ENCODE peak calls at places on chromosomes 5 and 9, in seven cellular contexts. A is mesenchymal stem cell; D is spleen; X is osteoblast; Z is effector memory CD4-positive, alpha-beta T cell; I is K562; Q is CD8-positive, alpha-beta memory T cell. M is an unnamed sample. For H3K4me1, the result is how much of the 10 kb centered on the place peaks cover.

GRCh38 chr5:170861295-170861854 is 443 bp upstream of the RANBP17 start:
- DNase-seq in A (peak), D (no peak), X (peak), Z (no peak), I (no peak), Q (no peak), M (no peak)

GRCh38 chr5:135569755-135570452 is 8.9 kb downstream of the CXCL14 start:
- DNase-seq in A (peak), D (peak), X (no peak), Z (no peak), I (peak), Q (no peak), M (no peak)

GRCh38 chr5:168097852-168098251 is 193.6 kb upstream of the WWC1 start:
- DNase-seq in A (no peak), D (no peak), X (no peak), Z (no peak), I (no peak), Q (no peak), M (no peak)

GRCh38 chr5:9445989-9446388 is 99.9 kb downstream of the SEMA5A start:
- DNase-seq in A (peak), D (no peak), X (peak), Z (no peak), I (no peak), Q (no peak), M (no peak)

GRCh38 chr9:125361837-125362531 is 100.4 kb downstream of the GAPVD1 start:
- DNase-seq in A (peak), D (no peak), X (peak), Z (no peak), I (no peak), Q (no peak), M (peak)

GRCh38 chr5:96522635-96523355 is 89.7 kb upstream of the PCSK1 start:
- DNase-seq in A (peak), D (no peak), X (no peak), Z (no peak), I (no peak), Q (no peak), M (no peak)

GRCh38 chr9:81798606-81799005 is 109.3 kb upstream of the TLE1 start:
- DNase-seq in A (peak), D (no peak), X (no peak), Z (no peak), I (no peak), Q (no peak), M (no peak)

GRCh38 chr5:113493446-113493845 is 5.2 kb upstream of the MCC start:
- DNase-seq in A (no peak), D (no peak), X (no peak), Z (no peak), I (no peak), Q (no peak), M (no peak)

GRCh38 chr9:17018001-17018491 is 116.8 kb upstream of the CNTLN start:
- DNase-seq in A (no peak), D (no peak), X (peak), Z (no peak), I (no peak), Q (no peak), M (no peak)

GRCh38 chr5:57816108-57816507 is 333.5 kb upstream of the ACTBL2 start:
- DNase-seq in A (peak), D (no peak), X (peak), Z (no peak), I (no peak), Q (no peak), M (no peak)

GRCh38 chr9:121262953-121263352 is 5.0 kb upstream of the GSN start:
- DNase-seq in A (peak), D (no peak), X (no peak), Z (no peak), I (no peak), Q (no peak), M (no peak)

GRCh38 chr5:151357792-151358191 is 10.4 kb upstream of the SLC36A2 start:
- DNase-seq in A (no peak), D (no peak), X (no peak), Z (no peak), I (no peak), Q (no peak), M (no peak)

GRCh38 chr5:80127037-80127642 is 92.0 kb downstream of the THBS4 start:
- DNase-seq in A (no peak), D (no peak), X (no peak), Z (no peak), I (no peak), Q (no peak), M (no peak)

GRCh38 chr9:126860757-126861466 is 473 bp downstream of the ZBTB34 start:
- DNase-seq in A (peak), D (peak), X (peak), Z (no peak), I (no peak), Q (no peak), M (peak)

GRCh38 chr5:43602456-43602817 is 543 bp upstream of the NNT start:
- DNase-seq in A (peak), D (no peak), X (peak), Z (peak), I (peak), Q (no peak), M (peak)

GRCh38 chr9:94692601-94693000 is 33.9 kb upstream of the AOPEP start:
- DNase-seq in A (no peak), D (no peak), X (no peak), Z (no peak), I (no peak), Q (no peak), M (no peak)

GRCh38 chr9:124137009-124137943 is 120.5 kb upstream of the NEK6 start:
- DNase-seq in A (no peak), D (no peak), X (peak), Z (no peak), I (peak), Q (no peak), M (no peak)

GRCh38 chr5:81773574-81773973 is 22.7 kb upstream of the SSBP2 start:
- DNase-seq in A (no peak), D (no peak), X (no peak), Z (no peak), I (no peak), Q (no peak), M (no peak)

GRCh38 chr5:93100433-93100832 is 480.6 kb downstream of the NR2F1-AS1 start:
- DNase-seq in A (peak), D (no peak), X (peak), Z (no peak), I (no peak), Q (no peak), M (no peak)

GRCh38 chr9:26746357-26747072 is 146.1 kb downstream of the CAAP1 start:
- DNase-seq in A (peak), D (no peak), X (no peak), Z (no peak), I (no peak), Q (no peak), M (no peak)

GRCh38 chr5:74149395-74149794 is 491.1 kb downstream of the ENC1 start:
- DNase-seq in A (no peak), D (no peak), X (no peak), Z (no peak), I (no peak), Q (no peak), M (no peak)

GRCh38 chr5:74095871-74096270 is 469.9 kb downstream of the ARHGEF28 start:
- DNase-seq in A (peak), D (no peak), X (no peak), Z (no peak), I (no peak), Q (no peak), M (no peak)

GRCh38 chr9:2017459-2018161 is 2.5 kb downstream of the SMARCA2 start:
- DNase-seq in A (peak), D (peak), X (peak), Z (peak), I (peak), Q (peak), M (peak)

GRCh38 chr9:89466451-89467277 is 31.2 kb downstream of the SEMA4D start:
- DNase-seq in A (no peak), D (no peak), X (peak), Z (no peak), I (no peak), Q (no peak), M (no peak)

GRCh38 chr9:89469003-89469402 is 28.9 kb downstream of the SEMA4D start:
- DNase-seq in A (no peak), D (no peak), X (no peak), Z (no peak), I (no peak), Q (no peak), M (no peak)

GRCh38 chr9:89467278-89467625 is 30.7 kb downstream of the SEMA4D start:
- DNase-seq in A (no peak), D (no peak), X (peak), Z (no peak), I (no peak), Q (no peak), M (no peak)

GRCh38 chr9:89470239-89470638 is 27.7 kb downstream of the SEMA4D start:
- DNase-seq in A (no peak), D (no peak), X (no peak), Z (no peak), I (no peak), Q (no peak), M (no peak)

DNA sequence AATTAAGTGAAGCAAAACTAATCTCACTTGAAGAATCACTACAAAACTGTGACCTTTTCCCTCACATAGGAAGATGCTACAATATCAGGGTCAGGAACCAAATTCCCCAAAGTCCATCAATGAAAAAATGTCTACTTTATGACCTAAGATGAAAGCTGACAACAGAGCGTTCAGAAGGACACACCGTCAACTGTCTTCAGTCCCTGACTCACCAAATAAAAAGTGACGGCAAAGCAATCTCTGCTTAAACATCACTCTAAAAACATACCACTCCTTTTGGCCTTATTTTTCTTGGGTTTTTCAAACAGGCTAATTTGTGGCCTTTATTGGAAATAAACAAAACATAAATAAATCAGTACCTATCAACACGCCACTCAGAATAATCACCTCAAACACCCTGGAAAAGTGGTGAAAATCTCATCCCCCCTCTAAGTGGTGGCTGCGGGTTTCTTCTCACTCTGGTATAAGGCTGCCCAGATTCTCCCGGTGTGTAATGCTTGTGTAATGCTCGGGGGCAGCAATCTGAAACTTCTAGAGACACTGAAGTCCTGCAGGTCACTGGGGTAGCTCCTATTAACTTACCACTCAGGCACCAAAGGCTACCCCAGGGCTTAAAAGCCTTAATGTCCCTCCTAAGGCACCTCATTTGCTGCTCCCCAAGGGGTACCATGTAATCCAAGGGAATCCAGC is 29.5 kb downstream of the SEMA4D start:
- DNase-seq in A (no peak), D (no peak), X (no peak), Z (no peak), I (no peak), Q (no peak), M (no peak)
- H3K4me1 ChIP-seq in A (under half), D (half or more), X (under half), Z (half or more), I (under half), Q (half or more), M (half or more)

DNA sequence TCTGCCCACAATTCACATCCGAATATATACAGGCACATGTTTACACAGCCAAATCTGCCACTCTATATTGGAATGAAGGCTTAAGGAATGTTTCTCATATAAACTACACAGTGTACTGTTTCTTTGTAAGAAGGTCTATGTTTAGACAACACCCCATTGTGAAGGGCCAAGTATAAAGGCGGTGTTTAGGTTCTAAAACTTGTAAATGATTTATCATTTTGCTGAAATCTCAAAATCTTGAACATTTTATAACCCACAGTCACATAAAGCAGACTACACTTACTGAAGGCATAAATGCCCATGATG is 94.0 kb downstream of the ZNF608 start:
- DNase-seq in A (peak), D (no peak), X (no peak), Z (no peak), I (no peak), Q (no peak), M (no peak)
- H3K4me1 ChIP-seq in A (under half), D (half or more), X (under half), Z (under half), I (under half), Q (under half), M (half or more)

DNA sequence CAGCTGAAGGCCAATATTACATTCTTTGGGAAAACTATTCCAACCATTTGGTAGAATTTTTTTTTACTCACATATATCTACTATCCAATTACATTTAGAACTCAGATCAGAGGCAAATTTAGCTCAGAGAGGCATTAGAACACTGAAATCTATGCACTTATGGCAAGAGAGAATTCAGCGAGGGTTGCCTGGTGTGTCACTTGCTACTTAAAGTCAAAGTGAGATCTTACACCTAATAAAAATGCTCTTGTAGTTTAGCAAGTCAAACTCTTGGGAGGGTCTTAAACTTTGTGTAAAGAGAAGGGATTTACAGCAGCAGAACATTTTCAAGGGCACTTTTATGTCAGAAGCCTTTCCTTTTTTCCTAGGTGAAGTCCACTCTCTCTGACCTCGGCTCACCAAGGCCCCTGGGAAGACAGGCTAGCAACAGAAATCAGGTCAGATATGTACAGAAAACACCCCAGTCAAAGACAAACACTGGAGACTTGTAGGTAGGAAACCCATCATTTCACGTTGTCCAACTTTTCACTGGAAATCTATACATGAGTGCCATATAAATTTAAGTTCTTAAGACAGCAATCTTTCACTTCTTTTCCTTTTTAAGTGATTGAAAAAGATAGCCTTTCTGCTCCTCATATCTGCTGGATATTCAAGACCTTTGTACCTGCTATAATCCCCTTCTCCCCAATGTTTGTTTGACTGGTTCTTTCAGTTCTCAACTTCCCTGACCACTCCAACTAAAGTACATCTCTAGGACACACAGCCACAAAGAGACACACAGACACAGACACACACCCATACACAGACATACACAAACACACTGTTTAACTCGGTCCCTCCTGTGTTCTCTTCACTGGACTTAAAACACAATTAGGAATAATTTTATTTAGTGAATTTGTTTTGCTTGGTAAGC is 635.8 kb downstream of the PDE4D start:
- DNase-seq in A (no peak), D (no peak), X (no peak), Z (no peak), I (no peak), Q (no peak), M (no peak)
- H3K4me1 ChIP-seq in A (under half), D (under half), X (under half), Z (under half), I (under half), Q (under half), M (under half)

GRCh38 chr9:136305822-136306690 is 2.2 kb upstream of the CCDC187 start:
- DNase-seq in A (no peak), D (no peak), X (no peak), Z (no peak), I (no peak), Q (no peak), M (peak)

GRCh38 chr9:136303066-136303824 is 649 bp downstream of the CCDC187 start:
- DNase-seq in A (no peak), D (no peak), X (no peak), Z (no peak), I (peak), Q (no peak), M (no peak)

GRCh38 chr9:136304981-136305380 is 1.1 kb upstream of the CCDC187 start:
- DNase-seq in A (no peak), D (no peak), X (no peak), Z (no peak), I (no peak), Q (no peak), M (no peak)

GRCh38 chr9:136303825-136304416 is at the start of gene CCDC187:
- DNase-seq in A (no peak), D (no peak), X (no peak), Z (no peak), I (peak), Q (no peak), M (no peak)

GRCh38 chr9:136304456-136304855 is 562 bp upstream of the CCDC187 start:
- DNase-seq in A (no peak), D (no peak), X (no peak), Z (no peak), I (no peak), Q (no peak), M (no peak)
- H3K4me1 ChIP-seq in A (under half), D (under half), X (under half), Z (under half), I (half or more), Q (under half), M (under half)

GRCh38 chr9:134723491-134723890 is 81.9 kb downstream of the COL5A1 start:
- DNase-seq in A (no peak), D (no peak), X (no peak), Z (no peak), I (no peak), Q (no peak), M (no peak)

GRCh38 chr9:134723037-134723436 is 81.4 kb downstream of the COL5A1 start:
- DNase-seq in A (no peak), D (no peak), X (no peak), Z (no peak), I (no peak), Q (no peak), M (no peak)

GRCh38 chr9:134724912-134725604 is 83.5 kb downstream of the COL5A1 start:
- DNase-seq in A (no peak), D (no peak), X (no peak), Z (no peak), I (no peak), Q (no peak), M (no peak)

GRCh38 chr9:134725605-134725940 is 84.0 kb downstream of the COL5A1 start:
- DNase-seq in A (peak), D (no peak), X (no peak), Z (no peak), I (no peak), Q (no peak), M (no peak)

DNA sequence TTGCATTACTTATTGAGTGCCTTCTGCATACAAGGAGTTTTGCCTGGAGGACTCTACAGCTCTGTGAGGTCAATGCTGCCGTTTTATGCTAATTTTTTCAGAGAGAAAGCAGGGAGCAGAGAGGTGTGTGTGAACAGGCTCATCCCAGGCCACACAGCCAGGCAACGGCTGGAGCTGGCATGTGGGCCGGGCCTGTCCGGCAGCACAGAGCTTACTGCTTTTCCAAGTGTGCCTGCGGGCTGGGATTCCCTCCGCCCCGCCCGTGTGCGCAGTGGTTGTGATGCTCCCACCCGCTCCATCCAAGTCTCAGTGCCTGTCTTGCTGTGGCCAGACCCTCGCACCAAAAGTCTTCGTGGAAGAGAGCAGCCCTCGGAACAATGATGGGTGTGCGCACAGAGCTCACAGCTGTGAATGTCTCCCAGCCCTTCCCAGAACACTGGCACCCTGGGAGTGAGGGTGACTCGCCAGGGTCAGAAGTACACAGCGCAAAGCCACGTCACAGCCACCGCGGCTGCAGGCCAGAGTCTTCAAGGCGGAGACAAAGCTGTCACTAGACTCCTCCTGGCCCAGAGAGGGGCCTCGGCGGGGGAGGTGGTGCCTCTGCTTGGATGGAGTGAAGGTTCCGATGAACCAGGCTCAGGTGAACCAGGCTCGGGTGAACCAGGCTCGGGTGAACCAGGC is 82.8 kb downstream of the COL5A1 start:
- DNase-seq in A (peak), D (no peak), X (peak), Z (no peak), I (no peak), Q (no peak), M (no peak)
- H3K4me1 ChIP-seq in A (under half), D (under half), X (under half), Z (under half), I (under half), Q (under half), M (under half)

GRCh38 chr9:127941062-127941925 is 3.6 kb upstream of the DPM2 start:
- DNase-seq in A (no peak), D (no peak), X (no peak), Z (no peak), I (peak), Q (no peak), M (no peak)

GRCh38 chr9:127942152-127943010 is 4.7 kb upstream of the DPM2 start:
- DNase-seq in A (peak), D (peak), X (peak), Z (no peak), I (peak), Q (no peak), M (peak)

GRCh38 chr9:127943746-127944145 is 6.1 kb upstream of the DPM2 start:
- DNase-seq in A (peak), D (peak), X (peak), Z (peak), I (peak), Q (peak), M (peak)

GRCh38 chr9:127944586-127945218 is 7.0 kb upstream of the DPM2 start:
- DNase-seq in A (no peak), D (no peak), X (peak), Z (no peak), I (no peak), Q (no peak), M (no peak)

GRCh38 chr9:127943011-127943662 is 5.5 kb upstream of the DPM2 start:
- DNase-seq in A (no peak), D (no peak), X (peak), Z (no peak), I (no peak), Q (no peak), M (no peak)
- H3K4me1 ChIP-seq in A (under half), D (half or more), X (under half), Z (under half), I (half or more), Q (under half), M (under half)